ENCODE peak calls at places on chromosomes 7 and 10, in four cellular contexts. One of them, this sample, is unnamed.

GRCh38 chr10:79104264-79104954 is 35.6 kb downstream of the ZMIZ1 start:
- DNase-seq in HEK293T: no peak
- DNase-seq in HepG2: no peak
- DNase-seq in K562: no peak
- DNase-seq in this sample: no peak

GRCh38 chr10:24209946-24210491 is 1.1 kb downstream of the KIAA1217 start:
- DNase-seq in HEK293T: no peak
- DNase-seq in HepG2: peak; percentile 38
- DNase-seq in K562: no peak
- DNase-seq in this sample: no peak

GRCh38 chr10:102225646-102226541 is at the start of gene ELOVL3:
- DNase-seq in HEK293T: no peak
- DNase-seq in HepG2: peak; percentile 90
- DNase-seq in K562: peak; percentile 98
- DNase-seq in this sample: peak; percentile 96

GRCh38 chr7:158239290-158239981 is 348.2 kb downstream of the PTPRN2 start:
- DNase-seq in HEK293T: no peak
- DNase-seq in HepG2: no peak
- DNase-seq in K562: peak; percentile 28
- DNase-seq in this sample: no peak

GRCh38 chr10:92082583-92083280 is 159.2 kb downstream of the BTAF1 start:
- DNase-seq in HEK293T: no peak
- DNase-seq in HepG2: peak; percentile 29
- DNase-seq in K562: no peak
- DNase-seq in this sample: no peak

GRCh38 chr10:26946103-26946907 is 85.5 kb upstream of the ABI1 start:
- DNase-seq in HEK293T: no peak
- DNase-seq in HepG2: no peak
- DNase-seq in K562: no peak
- DNase-seq in this sample: no peak

GRCh38 chr7:122949186-122949585 is 46.3 kb downstream of the TAS2R16 start:
- DNase-seq in HEK293T: no peak
- DNase-seq in HepG2: no peak
- DNase-seq in K562: no peak
- DNase-seq in this sample: no peak

GRCh38 chr10:84173543-84173942 is at the start of gene GPR15LG:
- DNase-seq in HEK293T: no peak
- DNase-seq in HepG2: no peak
- DNase-seq in K562: no peak
- DNase-seq in this sample: no peak

GRCh38 chr10:21138769-21139324 is 241.7 kb upstream of the NEBL start:
- DNase-seq in HEK293T: no peak
- DNase-seq in HepG2: no peak
- DNase-seq in K562: no peak
- DNase-seq in this sample: no peak

GRCh38 chr10:100357073-100357858 is 10.2 kb downstream of the SCD start:
- DNase-seq in HEK293T: no peak
- DNase-seq in HepG2: no peak
- DNase-seq in K562: no peak
- DNase-seq in this sample: no peak

GRCh38 chr10:14074062-14074884 is 256.5 kb downstream of the FRMD4A start:
- DNase-seq in HEK293T: peak; percentile 57
- DNase-seq in HepG2: peak; percentile 27
- DNase-seq in K562: no peak
- DNase-seq in this sample: no peak

GRCh38 chr7:620052-620451 is 100.4 kb upstream of the PDGFA start:
- DNase-seq in HEK293T: no peak
- DNase-seq in HepG2: no peak
- DNase-seq in K562: peak; percentile 39
- DNase-seq in this sample: no peak

GRCh38 chr10:126634915-126635314 is 35.6 kb downstream of the C10orf90 start:
- DNase-seq in HEK293T: no peak
- DNase-seq in HepG2: no peak
- DNase-seq in K562: no peak
- DNase-seq in this sample: no peak

GRCh38 chr10:72625276-72625607 is 637 bp downstream of the MICU1 start:
- DNase-seq in HEK293T: no peak
- DNase-seq in HepG2: no peak
- DNase-seq in K562: no peak
- DNase-seq in this sample: no peak

DNA sequence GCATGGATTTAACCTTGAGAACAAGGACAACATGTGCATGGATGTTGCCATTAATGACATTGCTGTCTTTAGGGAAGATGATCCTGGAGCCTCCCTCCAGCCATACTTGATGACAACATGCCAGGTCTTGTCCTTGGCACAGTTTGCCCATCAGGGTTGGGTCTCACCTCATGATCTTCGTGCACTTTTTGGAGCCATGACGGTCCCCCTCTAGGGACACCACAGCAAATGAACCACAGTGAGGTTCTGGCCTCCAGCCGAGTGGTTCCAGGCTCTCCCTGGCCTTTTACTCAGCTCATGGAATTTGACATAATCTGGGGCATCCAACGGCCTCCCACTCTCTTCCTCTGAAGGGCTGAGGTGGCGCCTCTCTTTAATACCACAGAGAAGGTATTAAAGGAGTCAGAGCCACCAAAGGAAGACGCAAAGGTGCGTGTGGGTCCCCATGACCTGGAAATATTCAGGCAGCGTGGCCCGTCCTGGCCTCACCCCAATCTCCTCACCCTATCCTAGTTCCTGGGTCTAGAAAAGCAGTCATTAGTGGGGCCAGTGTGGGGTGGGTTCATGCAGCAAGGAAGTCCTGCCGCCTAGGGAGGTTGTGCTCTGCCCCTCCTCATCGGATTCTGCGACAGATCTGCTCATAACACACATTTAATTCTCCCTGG is 184.8 kb downstream of the CXCL12 start:
- DNase-seq in HEK293T: no peak
- DNase-seq in HepG2: no peak
- DNase-seq in K562: no peak
- DNase-seq in this sample: no peak
- TF ChIP-seq ELF4 in HEK293T: no peak
- TF ChIP-seq ELF4 in HepG2: no peak
- TF ChIP-seq ELF4 in K562: no peak
- TF ChIP-seq ELF4 in this sample: no peak

DNA sequence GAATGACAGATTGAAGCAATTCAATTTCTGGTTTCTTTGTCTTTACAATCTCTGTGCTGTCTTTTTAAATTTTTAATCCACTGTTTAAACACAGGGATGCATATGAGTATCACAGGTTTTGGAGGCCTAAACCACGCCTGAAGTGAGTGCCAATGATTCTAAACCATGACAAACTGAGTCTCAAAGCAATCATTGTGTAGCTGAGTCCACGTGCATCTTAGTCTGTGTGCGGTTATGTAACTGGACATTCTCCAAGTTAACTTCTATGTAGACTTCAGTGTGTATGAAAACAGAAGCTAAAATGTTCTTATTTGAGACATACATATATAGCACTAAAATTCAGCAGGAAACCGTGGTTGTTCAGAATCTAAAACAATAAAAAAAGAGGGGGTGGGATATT is 79.3 kb upstream of the ST8SIA6 start:
- DNase-seq in HEK293T: no peak
- DNase-seq in HepG2: no peak
- DNase-seq in K562: no peak
- DNase-seq in this sample: no peak
- TF ChIP-seq ELF4 in HEK293T: no peak
- TF ChIP-seq ELF4 in HepG2: no peak
- TF ChIP-seq ELF4 in K562: no peak
- TF ChIP-seq ELF4 in this sample: no peak

GRCh38 chr7:2841907-2842306 is 2.2 kb downstream of the GNA12 start:
- DNase-seq in HEK293T: no peak
- DNase-seq in HepG2: no peak
- DNase-seq in K562: no peak
- DNase-seq in this sample: no peak

GRCh38 chr7:2845193-2845592 is 1.1 kb upstream of the GNA12 start:
- DNase-seq in HEK293T: no peak
- DNase-seq in HepG2: no peak
- DNase-seq in K562: no peak
- DNase-seq in this sample: no peak

GRCh38 chr7:2843191-2843685 is 870 bp downstream of the GNA12 start:
- DNase-seq in HEK293T: no peak
- DNase-seq in HepG2: no peak
- DNase-seq in K562: no peak
- DNase-seq in this sample: no peak

GRCh38 chr7:2844153-2845077 is at the start of gene GNA12:
- DNase-seq in HEK293T: peak; percentile 98
- DNase-seq in HepG2: peak; percentile 98
- DNase-seq in K562: peak; percentile 99
- DNase-seq in this sample: peak; percentile 99

DNA sequence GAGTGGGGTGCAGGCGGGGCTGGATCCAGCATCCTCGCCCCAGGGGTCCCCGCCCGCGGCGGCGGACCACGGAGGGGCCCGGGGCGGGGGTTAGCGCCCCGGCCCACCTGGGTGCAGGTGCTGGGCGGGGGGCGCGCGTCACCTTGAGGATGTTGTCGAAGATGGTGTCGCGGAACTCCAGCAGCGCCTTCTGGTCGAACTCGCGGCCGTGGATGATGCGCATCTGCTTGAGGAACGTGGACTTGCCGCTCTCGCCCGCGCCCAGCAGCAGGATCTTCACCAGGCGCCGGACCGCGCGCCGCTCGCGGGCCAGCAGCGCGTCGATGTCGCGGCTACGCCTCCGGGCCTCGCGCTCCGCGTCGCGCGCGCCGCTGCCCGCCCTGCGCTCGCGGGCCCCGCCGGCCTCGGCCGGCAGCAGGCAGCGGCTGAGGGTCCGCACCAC is 376 bp downstream of the GNA12 start:
- DNase-seq in HEK293T: peak; percentile 50
- DNase-seq in HepG2: no peak
- DNase-seq in K562: no peak
- DNase-seq in this sample: no peak
- TF ChIP-seq ELF4 in HEK293T: no peak
- TF ChIP-seq ELF4 in HepG2: no peak
- TF ChIP-seq ELF4 in K562: no peak
- TF ChIP-seq ELF4 in this sample: no peak

GRCh38 chr7:80496586-80496985 is 15.3 kb downstream of the GNAT3 start:
- DNase-seq in HEK293T: no peak
- DNase-seq in HepG2: no peak
- DNase-seq in K562: no peak
- DNase-seq in this sample: no peak
- TF ChIP-seq ELF4 in HEK293T: no peak
- TF ChIP-seq ELF4 in HepG2: no peak
- TF ChIP-seq ELF4 in K562: no peak
- TF ChIP-seq ELF4 in this sample: no peak

DNA sequence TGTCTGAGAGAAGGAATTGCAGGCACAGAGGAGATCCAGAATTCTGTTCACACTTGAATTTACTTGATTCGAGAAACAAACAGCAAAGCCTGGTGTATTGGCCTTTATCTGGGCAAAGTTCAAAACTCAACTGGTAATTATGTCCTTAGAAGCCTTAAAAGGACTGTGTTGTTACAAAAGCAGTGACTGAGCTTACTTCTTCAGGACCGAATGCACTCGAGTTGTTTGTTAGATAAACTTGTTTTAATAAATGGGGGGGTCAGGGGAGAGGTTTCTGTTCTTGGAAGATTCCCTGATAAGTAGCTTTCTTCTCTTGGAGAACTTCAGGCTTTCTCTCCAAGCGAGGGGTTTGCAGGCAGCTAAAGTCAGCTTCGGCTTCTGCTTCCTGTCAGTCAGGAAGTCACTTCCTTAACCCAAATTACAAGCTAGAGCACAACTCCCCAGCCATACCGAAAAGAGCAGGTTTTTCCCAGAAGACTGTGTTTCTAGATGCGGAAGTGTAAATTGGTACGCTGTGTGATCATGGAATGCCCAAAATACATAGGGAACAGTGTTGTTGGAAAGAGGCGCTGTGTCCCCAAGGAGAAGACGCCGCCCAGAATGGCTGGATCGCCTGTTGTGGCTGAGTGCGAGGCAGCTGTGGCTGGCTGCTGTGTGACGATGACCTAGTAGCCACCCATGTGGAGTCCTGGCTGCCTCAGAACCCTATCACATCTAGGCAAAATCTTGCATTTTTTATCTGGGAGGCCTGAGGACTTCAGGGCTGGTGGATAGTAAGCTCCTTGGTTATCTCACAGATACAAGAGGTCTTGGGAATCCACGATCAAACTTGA is 110.4 kb downstream of the TCF7L2 start:
- DNase-seq in HEK293T: no peak
- DNase-seq in HepG2: peak; percentile 71
- DNase-seq in K562: peak; percentile 78
- DNase-seq in this sample: no peak
- TF ChIP-seq ELF4 in HEK293T: no peak
- TF ChIP-seq ELF4 in HepG2: no peak
- TF ChIP-seq ELF4 in K562: no peak
- TF ChIP-seq ELF4 in this sample: no peak

This sample was measured in WTC11.